ENCODE peak calls at places on chromosomes 3 and 15, in four cellular contexts. N, L, Z and H are unnamed samples. For H3K36me3, the result is how much of the 10 kb centered on the place peaks cover.

GRCh38 chr3:109927161-109927560 is 589.8 kb upstream of the DPPA4 start:
- DNase-seq in N (no peak), L (no peak), Z (no peak), H (no peak)

GRCh38 chr15:48283361-48284157 is 47.7 kb upstream of the DUT start:
- DNase-seq in N (no peak), L (no peak), Z (peak), H (no peak)

GRCh38 chr3:97863025-97863424 is 41.2 kb downstream of the CRYBG3 start:
- DNase-seq in N (no peak), L (no peak), Z (no peak), H (no peak)

GRCh38 chr15:32029862-32030781 is at the start of gene CHRNA7:
- DNase-seq in N (no peak), L (peak), Z (peak), H (peak)

GRCh38 chr3:156668073-156668763 is 6.2 kb upstream of the TIPARP start:
- DNase-seq in N (no peak), L (no peak), Z (no peak), H (no peak)

GRCh38 chr3:78666458-78666800 is 1101.4 kb downstream of the ROBO1 start:
- DNase-seq in N (no peak), L (no peak), Z (no peak), H (no peak)

GRCh38 chr3:114336122-114336697 is 42.4 kb downstream of the TIGIT start:
- DNase-seq in N (no peak), L (no peak), Z (no peak), H (no peak)

GRCh38 chr15:91032919-91033803 is 10.8 kb upstream of the VPS33B start:
- DNase-seq in N (no peak), L (peak), Z (peak), H (peak)

GRCh38 chr15:78906310-78906608 is 33.6 kb downstream of the MORF4L1 start:
- DNase-seq in N (no peak), L (no peak), Z (peak), H (no peak)

GRCh38 chr15:74216949-74217348 is 14.4 kb upstream of the STRA6 start:
- DNase-seq in N (no peak), L (no peak), Z (no peak), H (no peak)

GRCh38 chr15:58987501-58988010 is at the start of gene RNF111:
- DNase-seq in N (peak), L (peak), Z (peak), H (peak)

GRCh38 chr3:4782095-4782494 is 197.1 kb upstream of the BHLHE40 start:
- DNase-seq in N (no peak), L (no peak), Z (no peak), H (no peak)

GRCh38 chr3:119783255-119783654 is 1.4 kb downstream of the NR1I2 start:
- DNase-seq in N (no peak), L (no peak), Z (no peak), H (no peak)

GRCh38 chr3:60839242-60839641 is 412.0 kb downstream of the FHIT start:
- DNase-seq in N (no peak), L (peak), Z (no peak), H (no peak)

GRCh38 chr3:126274735-126275734 is 82.2 kb downstream of the KLF15 start:
- DNase-seq in N (no peak), L (no peak), Z (no peak), H (no peak)

GRCh38 chr3:120093119-120093922 is 926 bp downstream of the GSK3B start:
- DNase-seq in N (peak), L (peak), Z (peak), H (no peak)

GRCh38 chr3:160735801-160736200 is 20.2 kb upstream of the PPM1L start:
- DNase-seq in N (no peak), L (no peak), Z (no peak), H (no peak)

GRCh38 chr3:45575491-45575923 is 19.0 kb upstream of the LIMD1 start:
- DNase-seq in N (no peak), L (no peak), Z (no peak), H (no peak)

GRCh38 chr15:52076889-52077781 is 35.4 kb downstream of the BCL2L10 start:
- DNase-seq in N (no peak), L (no peak), Z (no peak), H (no peak)

GRCh38 chr15:101646652-101647051 is 5.5 kb downstream of the TM2D3 start:
- DNase-seq in N (no peak), L (no peak), Z (peak), H (no peak)

GRCh38 chr15:52417957-52418356 is 110.7 kb downstream of the MYO5A start:
- DNase-seq in N (no peak), L (no peak), Z (no peak), H (no peak)

GRCh38 chr3:131794766-131795381 is 239.9 kb downstream of the CPNE4 start:
- DNase-seq in N (no peak), L (peak), Z (peak), H (no peak)

GRCh38 chr3:23665741-23666140 is 140.0 kb upstream of the UBE2E1 start:
- DNase-seq in N (no peak), L (no peak), Z (no peak), H (no peak)

GRCh38 chr3:8937064-8938020 is 25.9 kb downstream of the RAD18 start:
- DNase-seq in N (no peak), L (no peak), Z (no peak), H (no peak)

GRCh38 chr3:13405614-13406013 is 14.5 kb downstream of the NUP210 start:
- DNase-seq in N (no peak), L (no peak), Z (no peak), H (no peak)

GRCh38 chr15:97745481-97746071 is 214.9 kb upstream of the ARRDC4 start:
- DNase-seq in N (no peak), L (peak), Z (peak), H (no peak)

GRCh38 chr3:41293169-41293681 is 93.9 kb downstream of the CTNNB1 start:
- DNase-seq in N (no peak), L (no peak), Z (peak), H (no peak)

GRCh38 chr3:194949592-194949991 is 263.9 kb downstream of the FAM43A start:
- DNase-seq in N (no peak), L (no peak), Z (no peak), H (no peak)

GRCh38 chr3:71690222-71690821 is 34.9 kb downstream of the EIF4E3 start:
- DNase-seq in N (no peak), L (no peak), Z (peak), H (no peak)

GRCh38 chr3:97125902-97126499 is 311.6 kb downstream of the EPHA6 start:
- DNase-seq in N (no peak), L (peak), Z (no peak), H (no peak)

GRCh38 chr15:36858423-36858822 is 241.9 kb downstream of the MEIS2 start:
- DNase-seq in N (no peak), L (no peak), Z (no peak), H (no peak)

GRCh38 chr3:30518201-30518864 is 88.1 kb upstream of the TGFBR2 start:
- DNase-seq in N (no peak), L (no peak), Z (peak), H (no peak)

GRCh38 chr3:164687902-164688301 is 390.4 kb downstream of the SI start:
- DNase-seq in N (no peak), L (no peak), Z (no peak), H (no peak)

GRCh38 chr3:9916734-9917680 is at the start of gene IL17RC:
- DNase-seq in N (peak), L (peak), Z (peak), H (peak)

GRCh38 chr3:150020527-150020926 is 49.8 kb upstream of the PFN2 start:
- DNase-seq in N (no peak), L (no peak), Z (no peak), H (no peak)

GRCh38 chr15:66777596-66778313 is 75.7 kb downstream of the SMAD6 start:
- DNase-seq in N (no peak), L (no peak), Z (no peak), H (no peak)

GRCh38 chr3:46375214-46375613 is 4.5 kb downstream of the CCR5 start:
- DNase-seq in N (no peak), L (no peak), Z (no peak), H (no peak)

GRCh38 chr3:129144786-129145185 is 16.1 kb downstream of the ISY1 start:
- DNase-seq in N (no peak), L (no peak), Z (no peak), H (no peak)

GRCh38 chr3:171542976-171543375 is 82.8 kb upstream of the TNIK start:
- DNase-seq in N (no peak), L (no peak), Z (no peak), H (no peak)

GRCh38 chr15:29132110-29132420 is 137.6 kb downstream of the NSMCE3 start:
- DNase-seq in N (no peak), L (no peak), Z (no peak), H (peak)
- TF ChIP-seq CTCF in N (no peak), L (no peak), Z (no peak), H (no peak)

GRCh38 chr15:65466901-65467300 is 44.2 kb upstream of the IGDCC4 start:
- DNase-seq in N (no peak), L (no peak), Z (no peak), H (no peak)
- H3K36me3 ChIP-seq in N (under half), L (under half), Z (under half), H (half or more)

DNA sequence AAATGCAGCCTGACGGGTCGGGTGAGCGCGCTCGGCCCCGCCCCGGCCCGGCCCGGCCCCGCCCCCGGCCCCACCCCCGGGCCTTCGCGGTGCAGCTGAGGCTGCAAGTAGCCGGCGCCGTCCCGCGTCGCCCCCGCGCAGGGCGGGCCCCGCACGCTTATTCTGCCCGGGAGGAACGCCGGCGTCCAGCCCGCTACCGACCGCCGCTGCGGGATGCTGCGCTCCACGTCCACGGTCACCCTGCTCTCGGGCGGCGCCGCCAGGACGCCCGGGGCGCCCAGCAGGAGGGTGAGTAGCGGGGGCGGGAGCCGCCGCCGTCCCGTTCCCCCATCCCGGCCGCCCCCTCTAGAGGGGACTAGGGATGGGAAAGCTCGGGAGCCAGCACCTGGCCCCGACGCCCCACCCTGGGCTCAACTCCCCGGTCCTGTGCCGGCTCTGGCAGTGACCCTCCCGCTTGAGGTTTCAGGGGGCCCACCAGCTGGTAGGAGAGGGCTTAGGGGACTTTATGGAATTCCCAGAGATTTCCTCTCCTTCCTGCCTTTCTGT is at the start of gene MYZAP:
- DNase-seq in N (no peak), L (peak), Z (peak), H (peak)
- TF ChIP-seq CTCF in N (no peak), L (no peak), Z (no peak), H (no peak)

DNA sequence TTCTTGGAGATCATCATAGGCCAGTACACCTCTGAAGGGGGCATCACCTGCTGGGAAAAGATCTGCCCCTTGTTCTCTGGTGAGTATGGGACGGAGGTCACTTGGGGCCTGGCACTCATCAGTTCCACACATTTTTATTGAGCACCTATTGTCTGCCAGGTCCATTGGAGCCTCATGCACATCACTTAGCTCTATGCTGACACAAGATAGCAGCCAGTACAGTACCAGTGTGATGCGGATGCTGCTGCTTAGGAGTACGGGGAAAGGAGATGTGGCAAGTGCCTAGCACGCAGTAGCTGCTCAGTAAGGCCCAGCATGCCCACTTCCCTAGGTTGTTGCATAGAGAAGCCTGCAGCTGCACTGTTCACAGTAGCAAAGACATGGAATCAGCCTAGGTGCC is 43.4 kb downstream of the SLC6A6 start:
- DNase-seq in N (no peak), L (no peak), Z (no peak), H (no peak)
- H3K36me3 ChIP-seq in N (under half), L (under half), Z (under half), H (half or more)